ENCODE peak calls at places on chromosome 19, in five cellular contexts. One of them, this sample, is unnamed.

GRCh38 chr19:50558449-50558848 is 9.8 kb downstream of the LRRC4B start:
- DNase-seq in AG04450: no peak
- DNase-seq in AG10803: no peak
- DNase-seq in gastrocnemius medialis: no peak
- DNase-seq in left ventricle myocardium inferior: no peak
- DNase-seq in this sample: no peak

GRCh38 chr19:50358483-50359431 is 6.7 kb downstream of the NAPSA start:
- DNase-seq in AG04450: no peak
- DNase-seq in AG10803: peak; percentile 23
- DNase-seq in left ventricle myocardium inferior: peak; percentile 74
- DNase-seq in gastrocnemius medialis: no peak
- DNase-seq in this sample: no peak

GRCh38 chr19:30144794-30145193 is 202.8 kb downstream of the URI1 start:
- DNase-seq in AG10803: no peak
- DNase-seq in left ventricle myocardium inferior: no peak
- DNase-seq in gastrocnemius medialis: no peak
- DNase-seq in AG04450: no peak
- DNase-seq in this sample: no peak

GRCh38 chr19:45879971-45880370 is 6.0 kb downstream of the IRF2BP1 start:
- DNase-seq in AG10803: no peak
- DNase-seq in AG04450: no peak
- DNase-seq in left ventricle myocardium inferior: no peak
- DNase-seq in gastrocnemius medialis: no peak
- DNase-seq in this sample: no peak

GRCh38 chr19:8120636-8121480 is 28.5 kb downstream of the FBN3 start:
- DNase-seq in left ventricle myocardium inferior: no peak
- DNase-seq in AG10803: no peak
- DNase-seq in AG04450: no peak
- DNase-seq in gastrocnemius medialis: no peak
- DNase-seq in this sample: no peak

GRCh38 chr19:39923862-39924261 is 10.6 kb downstream of the FCGBP start:
- DNase-seq in AG04450: no peak
- DNase-seq in gastrocnemius medialis: no peak
- DNase-seq in AG10803: no peak
- DNase-seq in left ventricle myocardium inferior: no peak
- DNase-seq in this sample: no peak

GRCh38 chr19:798415-799075 is 1.3 kb downstream of the PTBP1 start:
- DNase-seq in gastrocnemius medialis: no peak
- DNase-seq in left ventricle myocardium inferior: no peak
- DNase-seq in AG04450: no peak
- DNase-seq in AG10803: no peak
- DNase-seq in this sample: no peak

GRCh38 chr19:35320285-35320706 is 8.7 kb upstream of the CD22 start:
- DNase-seq in left ventricle myocardium inferior: no peak
- DNase-seq in AG04450: no peak
- DNase-seq in AG10803: no peak
- DNase-seq in gastrocnemius medialis: no peak
- DNase-seq in this sample: no peak

GRCh38 chr19:48396010-48396870 is 2.8 kb downstream of the GRIN2D start:
- DNase-seq in gastrocnemius medialis: no peak
- DNase-seq in AG04450: no peak
- DNase-seq in left ventricle myocardium inferior: no peak
- DNase-seq in AG10803: no peak
- DNase-seq in this sample: no peak

GRCh38 chr19:41144403-41144802 is 30.2 kb downstream of the CYP2F1 start:
- DNase-seq in AG04450: peak; percentile 50
- DNase-seq in gastrocnemius medialis: peak; percentile 34
- DNase-seq in AG10803: peak; percentile 80
- DNase-seq in left ventricle myocardium inferior: peak; percentile 74
- DNase-seq in this sample: peak; percentile 49

GRCh38 chr19:31340059-31341025 is 8.9 kb downstream of the TSHZ3 start:
- DNase-seq in left ventricle myocardium inferior: no peak
- DNase-seq in AG10803: peak; percentile 93
- DNase-seq in AG04450: no peak
- DNase-seq in gastrocnemius medialis: no peak
- DNase-seq in this sample: peak; percentile 60

GRCh38 chr19:29841559-29842367 is 30.0 kb downstream of the CCNE1 start:
- DNase-seq in gastrocnemius medialis: no peak
- DNase-seq in AG10803: no peak
- DNase-seq in AG04450: no peak
- DNase-seq in left ventricle myocardium inferior: no peak
- DNase-seq in this sample: no peak

GRCh38 chr19:53463263-53463662 is 4.3 kb upstream of the ZNF813 start:
- DNase-seq in left ventricle myocardium inferior: peak; percentile 41
- DNase-seq in AG04450: no peak
- DNase-seq in gastrocnemius medialis: no peak
- DNase-seq in AG10803: peak; percentile 5
- DNase-seq in this sample: no peak

GRCh38 chr19:30671622-30672051 is 299.5 kb downstream of the ZNF536 start:
- DNase-seq in gastrocnemius medialis: no peak
- DNase-seq in AG04450: no peak
- DNase-seq in AG10803: peak; percentile 53
- DNase-seq in left ventricle myocardium inferior: peak; percentile 59
- DNase-seq in this sample: no peak

GRCh38 chr19:13887529-13887928 is 10.6 kb downstream of the NANOS3 start:
- DNase-seq in AG10803: peak; percentile 72
- DNase-seq in gastrocnemius medialis: no peak
- DNase-seq in left ventricle myocardium inferior: no peak
- DNase-seq in AG04450: no peak
- DNase-seq in this sample: no peak

GRCh38 chr19:40581531-40581930 is 4.9 kb downstream of the SHKBP1 start:
- DNase-seq in left ventricle myocardium inferior: no peak
- DNase-seq in gastrocnemius medialis: no peak
- DNase-seq in AG10803: no peak
- DNase-seq in AG04450: no peak
- DNase-seq in this sample: no peak

GRCh38 chr19:41339936-41340335 is 13.8 kb downstream of the TGFB1 start:
- DNase-seq in AG04450: no peak
- DNase-seq in gastrocnemius medialis: no peak
- DNase-seq in AG10803: peak; percentile 80
- DNase-seq in left ventricle myocardium inferior: no peak
- DNase-seq in this sample: no peak

GRCh38 chr19:6241056-6241455 is 38.7 kb downstream of the MLLT1 start:
- DNase-seq in left ventricle myocardium inferior: peak; percentile 12
- DNase-seq in AG10803: no peak
- DNase-seq in AG04450: no peak
- DNase-seq in gastrocnemius medialis: no peak
- DNase-seq in this sample: no peak

GRCh38 chr19:3407556-3408516 is 41.5 kb downstream of the NFIC start:
- DNase-seq in AG10803: peak; percentile 57
- DNase-seq in gastrocnemius medialis: peak; percentile 80
- DNase-seq in left ventricle myocardium inferior: peak; percentile 65
- DNase-seq in AG04450: no peak
- DNase-seq in this sample: peak; percentile 51

GRCh38 chr19:661427-662196 is 1.4 kb downstream of the RNF126 start:
- DNase-seq in left ventricle myocardium inferior: no peak
- DNase-seq in AG04450: no peak
- DNase-seq in AG10803: no peak
- DNase-seq in gastrocnemius medialis: no peak
- DNase-seq in this sample: no peak

GRCh38 chr19:54916822-54917221 is 10.9 kb downstream of the NCR1 start:
- DNase-seq in left ventricle myocardium inferior: no peak
- DNase-seq in AG04450: no peak
- DNase-seq in AG10803: no peak
- DNase-seq in gastrocnemius medialis: no peak
- DNase-seq in this sample: no peak

GRCh38 chr19:45250832-45251451 is at the start of gene MARK4:
- DNase-seq in AG10803: peak; percentile 46
- DNase-seq in left ventricle myocardium inferior: peak; percentile 52
- DNase-seq in gastrocnemius medialis: peak; percentile 11
- DNase-seq in AG04450: no peak
- DNase-seq in this sample: no peak

GRCh38 chr19:47068876-47069406 is 20.5 kb upstream of the TMEM160 start:
- DNase-seq in AG10803: no peak
- DNase-seq in AG04450: no peak
- DNase-seq in gastrocnemius medialis: no peak
- DNase-seq in left ventricle myocardium inferior: no peak
- DNase-seq in this sample: no peak

GRCh38 chr19:49056101-49056901 is 1.2 kb downstream of the CGB7 start:
- DNase-seq in AG04450: no peak
- DNase-seq in gastrocnemius medialis: no peak
- DNase-seq in left ventricle myocardium inferior: peak; percentile 55
- DNase-seq in AG10803: peak; percentile 37
- DNase-seq in this sample: no peak

GRCh38 chr19:33245948-33246728 is 20.5 kb upstream of the SLC7A10 start:
- DNase-seq in left ventricle myocardium inferior: peak; percentile 54
- DNase-seq in AG04450: no peak
- DNase-seq in AG10803: no peak
- DNase-seq in gastrocnemius medialis: no peak
- DNase-seq in this sample: no peak

GRCh38 chr19:44512326-44513298 is 12.3 kb upstream of the ZNF180 start:
- DNase-seq in AG04450: peak; percentile 34
- DNase-seq in AG10803: peak; percentile 60
- DNase-seq in gastrocnemius medialis: no peak
- DNase-seq in left ventricle myocardium inferior: no peak
- DNase-seq in this sample: peak; percentile 33

GRCh38 chr19:43422000-43422688 is 7.5 kb downstream of the TEX101 start:
- DNase-seq in AG04450: no peak
- DNase-seq in AG10803: no peak
- DNase-seq in gastrocnemius medialis: no peak
- DNase-seq in left ventricle myocardium inferior: no peak
- DNase-seq in this sample: no peak

GRCh38 chr19:7386308-7386707 is 37.6 kb downstream of the ARHGEF18 start:
- DNase-seq in AG04450: no peak
- DNase-seq in gastrocnemius medialis: no peak
- DNase-seq in AG10803: no peak
- DNase-seq in left ventricle myocardium inferior: no peak
- DNase-seq in this sample: no peak

GRCh38 chr19:6999938-7000732 is 21.1 kb downstream of the MBD3L2B start:
- DNase-seq in left ventricle myocardium inferior: no peak
- DNase-seq in AG04450: no peak
- DNase-seq in gastrocnemius medialis: no peak
- DNase-seq in AG10803: no peak
- DNase-seq in this sample: no peak

DNA sequence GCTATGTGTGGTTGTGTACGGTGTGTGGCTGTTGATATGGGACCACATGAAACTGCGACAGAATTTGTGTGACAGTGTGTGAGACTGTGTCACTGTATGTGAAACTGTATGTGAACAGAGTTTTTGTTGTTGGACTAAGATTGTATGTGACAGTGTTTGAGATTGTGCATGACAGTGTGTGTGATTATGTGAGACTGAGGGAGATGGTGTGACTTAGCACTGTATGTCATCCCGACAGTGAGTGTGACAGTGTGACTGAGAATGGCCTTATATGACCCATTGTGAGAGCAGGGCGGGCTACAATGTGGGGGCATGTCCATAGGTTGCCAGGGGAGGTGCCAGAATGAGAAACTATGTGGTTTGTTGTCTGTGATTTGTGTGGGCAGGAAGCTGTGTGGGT is 930 bp downstream of the ZNF583 start:
- DNase-seq in gastrocnemius medialis: no peak
- DNase-seq in AG10803: no peak
- DNase-seq in AG04450: no peak
- DNase-seq in left ventricle myocardium inferior: no peak
- DNase-seq in this sample: no peak
- H3K4me3 ChIP-seq in gastrocnemius medialis: peak overlapping the region; percentile 93
- H3K4me3 ChIP-seq in AG10803: peak overlapping the region; percentile 95
- H3K4me3 ChIP-seq in AG04450: peak overlapping the region; percentile 96
- H3K4me3 ChIP-seq in left ventricle myocardium inferior: peak overlapping the region; percentile 79
- H3K4me3 ChIP-seq in this sample: peak overlapping the region; percentile 84

DNA sequence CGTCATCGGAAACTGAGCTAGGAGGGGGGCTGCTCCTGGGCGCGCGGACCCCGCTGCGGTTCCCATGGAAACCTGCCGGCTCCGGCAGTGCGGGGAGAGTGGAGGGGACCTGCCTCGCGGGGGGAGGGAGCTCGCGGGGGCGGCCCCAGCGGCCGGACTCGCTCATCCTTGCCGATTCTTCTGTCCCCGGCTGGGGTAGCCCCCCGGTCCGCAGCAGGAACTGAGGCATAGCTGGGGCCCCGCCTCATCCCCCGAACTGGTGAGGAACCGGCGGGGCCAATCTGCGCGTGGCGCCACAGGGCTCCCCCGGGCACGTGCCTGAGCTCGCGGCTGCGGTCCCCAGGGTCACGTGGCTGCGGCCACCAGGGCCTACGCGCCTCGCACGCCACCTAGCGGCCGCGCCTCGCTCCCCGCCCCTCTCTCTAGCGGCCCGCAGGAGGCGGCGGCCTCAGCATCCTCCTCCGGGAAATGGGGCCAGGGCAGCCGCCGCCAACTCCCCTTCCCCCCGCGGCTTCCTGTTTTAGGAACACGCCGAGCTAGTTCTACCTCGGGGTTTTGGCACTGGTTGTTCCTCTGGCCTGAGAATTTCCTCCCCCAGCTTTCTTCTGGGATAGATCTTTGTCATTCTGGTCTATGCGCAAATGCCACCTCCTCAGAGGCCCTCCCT is 1.7 kb upstream of the ELAVL3 start:
- DNase-seq in AG10803: peak; percentile 71
- DNase-seq in AG04450: peak; percentile 32
- DNase-seq in gastrocnemius medialis: peak; percentile 53
- DNase-seq in left ventricle myocardium inferior: peak; percentile 84
- DNase-seq in this sample: no peak
- H3K4me3 ChIP-seq in AG10803: peak overlapping the region; percentile 45
- H3K4me3 ChIP-seq in AG04450: peak overlapping the region; percentile 51
- H3K4me3 ChIP-seq in gastrocnemius medialis: peak overlapping the region; percentile 51
- H3K4me3 ChIP-seq in left ventricle myocardium inferior: peak overlapping the region; percentile 62
- H3K4me3 ChIP-seq in this sample: peak overlapping the region; percentile 26

DNA sequence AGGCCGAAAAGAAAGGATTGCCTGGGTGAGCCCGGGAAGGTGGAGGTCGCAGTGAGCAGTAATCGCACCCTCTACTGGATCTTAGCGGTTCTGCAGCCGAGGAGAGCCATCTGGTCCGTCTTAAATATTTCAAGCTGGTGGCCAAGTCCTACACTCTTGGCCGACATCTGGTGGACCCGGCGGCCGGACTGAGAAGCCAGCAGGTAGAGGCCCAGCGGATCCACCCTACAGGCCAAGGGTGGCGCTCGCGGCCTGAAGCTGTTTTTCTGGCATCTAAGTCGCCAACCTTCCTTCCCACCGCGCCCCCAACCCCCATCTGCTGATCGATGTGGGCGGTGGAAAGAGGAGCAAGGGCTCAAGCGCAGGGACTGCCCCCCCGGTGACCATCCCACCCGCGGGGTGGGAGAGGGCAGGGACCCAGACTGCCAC is 46.5 kb upstream of the ZNF730 start:
- DNase-seq in left ventricle myocardium inferior: peak; percentile 46
- DNase-seq in AG10803: peak; percentile 30
- DNase-seq in AG04450: no peak
- DNase-seq in gastrocnemius medialis: no peak
- DNase-seq in this sample: no peak
- H3K4me3 ChIP-seq in left ventricle myocardium inferior: peak overlapping the region; percentile 64
- H3K4me3 ChIP-seq in AG10803: no peak overlapping the region
- H3K4me3 ChIP-seq in AG04450: no peak overlapping the region
- H3K4me3 ChIP-seq in gastrocnemius medialis: no peak overlapping the region
- H3K4me3 ChIP-seq in this sample: no peak overlapping the region

GRCh38 chr19:38031423-38031770 is 124.4 kb downstream of the SIPA1L3 start:
- DNase-seq in gastrocnemius medialis: no peak
- DNase-seq in AG04450: no peak
- DNase-seq in AG10803: peak; percentile 29
- DNase-seq in left ventricle myocardium inferior: no peak
- DNase-seq in this sample: peak; percentile 81

GRCh38 chr19:38034153-38034835 is 127.3 kb downstream of the SIPA1L3 start:
- DNase-seq in left ventricle myocardium inferior: no peak
- DNase-seq in AG10803: no peak
- DNase-seq in AG04450: no peak
- DNase-seq in gastrocnemius medialis: no peak
- DNase-seq in this sample: peak; percentile 49

GRCh38 chr19:38032151-38032550 is 125.1 kb downstream of the SIPA1L3 start:
- DNase-seq in AG10803: peak; percentile 53
- DNase-seq in AG04450: no peak
- DNase-seq in gastrocnemius medialis: no peak
- DNase-seq in left ventricle myocardium inferior: no peak
- DNase-seq in this sample: peak; percentile 53

GRCh38 chr19:38033658-38034150 is 126.7 kb downstream of the SIPA1L3 start:
- DNase-seq in AG10803: no peak
- DNase-seq in left ventricle myocardium inferior: no peak
- DNase-seq in AG04450: no peak
- DNase-seq in gastrocnemius medialis: no peak
- DNase-seq in this sample: no peak

GRCh38 chr19:38032951-38033350 is 125.9 kb downstream of the SIPA1L3 start:
- DNase-seq in AG10803: peak; percentile 24
- DNase-seq in left ventricle myocardium inferior: no peak
- DNase-seq in AG04450: no peak
- DNase-seq in gastrocnemius medialis: no peak
- DNase-seq in this sample: peak; percentile 48
- H3K4me3 ChIP-seq in AG10803: no peak overlapping the region
- H3K4me3 ChIP-seq in left ventricle myocardium inferior: no peak overlapping the region
- H3K4me3 ChIP-seq in AG04450: no peak overlapping the region
- H3K4me3 ChIP-seq in gastrocnemius medialis: no peak overlapping the region
- H3K4me3 ChIP-seq in this sample: no peak overlapping the region